ENCODE peak calls at places on chromosome 15, in four cellular contexts. H is stimulated activated naive B cell treated with anti-CD40 and anti-IgM and Interleukin-4, amounts not matched to agents 10 μg/mL and 1 μg/mL and 100 μg/mL, for 72 hours; E is AG04450; R is fibroblast of mammary gland. Z is an unnamed sample.

GRCh38 chr15:70562906-70563305 is 200.5 kb downstream of the UACA start:
- DNase-seq in H (no peak), E (no peak), R (no peak), Z (no peak)

GRCh38 chr15:75091814-75092213 is 68.4 kb downstream of the PPCDC start:
- DNase-seq in H (no peak), E (no peak), R (peak), Z (no peak)

GRCh38 chr15:100910556-100910955 is 8.6 kb upstream of the LRRK1 start:
- DNase-seq in H (no peak), E (no peak), R (no peak), Z (no peak)

GRCh38 chr15:88312941-88313579 is 56.5 kb upstream of the NTRK3 start:
- DNase-seq in H (no peak), E (no peak), R (no peak), Z (no peak)

GRCh38 chr15:74307827-74308642 is 59.4 kb downstream of the CYP11A1 start:
- DNase-seq in H (peak), E (no peak), R (peak), Z (no peak)

GRCh38 chr15:77027111-77027696 is 32.3 kb downstream of the PSTPIP1 start:
- DNase-seq in H (no peak), E (no peak), R (no peak), Z (no peak)

GRCh38 chr15:98025237-98025636 is 64.7 kb downstream of the ARRDC4 start:
- DNase-seq in H (no peak), E (no peak), R (peak), Z (no peak)

GRCh38 chr15:95304116-95304873 is 1026.2 kb upstream of the NR2F2 start:
- DNase-seq in H (no peak), E (peak), R (peak), Z (no peak)

GRCh38 chr15:72592676-72593075 is 61.8 kb upstream of the GOLGA6B start:
- DNase-seq in H (no peak), E (no peak), R (no peak), Z (no peak)

GRCh38 chr15:29031502-29032228 is 145.9 kb downstream of the APBA2 start:
- DNase-seq in H (no peak), E (no peak), R (no peak), Z (no peak)

GRCh38 chr15:61038387-61038786 is 190.7 kb downstream of the RORA start:
- DNase-seq in H (no peak), E (no peak), R (peak), Z (no peak)

GRCh38 chr15:56629133-56629532 is 104.2 kb downstream of the ZNF280D start:
- DNase-seq in H (no peak), E (no peak), R (no peak), Z (no peak)

GRCh38 chr15:66825139-66825538 is 123.1 kb downstream of the SMAD6 start:
- DNase-seq in H (no peak), E (no peak), R (no peak), Z (no peak)

Z was measured in GM06990.